ENCODE peak calls at places on chromosomes 16 and 17, in five cellular contexts. E, H, Z, B and W are unnamed samples.

GRCh38 chr16:4365615-4366014 is 6.0 kb upstream of the VASN start:
- DNase-seq in Z (no peak), B (no peak), E (no peak), H (no peak), W (no peak)

GRCh38 chr17:71251276-71251675 is 869.5 kb upstream of the SOX9 start:
- DNase-seq in H (no peak), B (no peak), E (no peak), Z (no peak), W (no peak)

GRCh38 chr16:46747777-46748651 is at the start of gene MYLK3:
- DNase-seq in Z (peak), H (no peak), B (peak), E (no peak), W (no peak)

GRCh38 chr17:41666336-41666680 is 22.4 kb upstream of the EIF1 start:
- DNase-seq in H (peak), Z (no peak), E (peak), B (no peak), W (no peak)

GRCh38 chr17:7281953-7282751 is 634 bp downstream of the SLC2A4 start:
- DNase-seq in Z (peak), B (peak), H (no peak), E (peak), W (no peak)

GRCh38 chr17:34613064-34614019 is 34.0 kb downstream of the TMEM132E start:
- DNase-seq in Z (peak), B (no peak), E (peak), H (no peak), W (no peak)

GRCh38 chr16:67248401-67249177 is at the start of gene SLC9A5:
- DNase-seq in Z (peak), H (no peak), E (peak), B (peak), W (no peak)

GRCh38 chr17:5630434-5630833 is 46.1 kb upstream of the NLRP1 start:
- DNase-seq in Z (no peak), H (no peak), B (no peak), E (no peak), W (peak)

GRCh38 chr17:59106463-59107305 is at the start of gene TRIM37:
- DNase-seq in H (peak), Z (peak), E (peak), B (peak), W (peak)

GRCh38 chr17:45440161-45440859 is 7.6 kb upstream of the ARHGAP27 start:
- DNase-seq in B (no peak), E (peak), Z (peak), H (no peak), W (no peak)

GRCh38 chr17:43517615-43518386 is 28.3 kb downstream of the ETV4 start:
- DNase-seq in E (no peak), H (no peak), B (no peak), Z (no peak), W (no peak)

GRCh38 chr16:71843517-71844031 is 2.2 kb upstream of the ATXN1L start:
- DNase-seq in H (no peak), B (no peak), Z (no peak), E (no peak), W (no peak)

GRCh38 chr16:67801889-67802288 is 4.5 kb downstream of the RANBP10 start:
- DNase-seq in B (no peak), Z (no peak), E (no peak), H (no peak), W (no peak)